ENCODE peak calls at places on chromosomes 2 and 18, in nine cellular contexts. R is CD8-positive, alpha-beta T cell; A is pancreas; I is brain microvascular endothelial cell; J is gastrocnemius medialis; V is ovary; C is small intestine; M is CD8-positive, alpha-beta memory T cell; U is uterus. K is an unnamed sample.

GRCh38 chr18:69978743-69979715 is 31.4 kb upstream of the CD226 start:
- DNase-seq in R (no peak), A (no peak), I (no peak), J (no peak), V (no peak), C (no peak), M (no peak), U (no peak), K (no peak)

GRCh38 chr2:102449370-102449974 is 23.6 kb upstream of the SLC9A4 start:
- DNase-seq in R (peak; percentile 43), A (no peak), I (peak; percentile 38), J (no peak), V (peak; percentile 23), C (peak; percentile 35), M (peak; percentile 67), U (no peak), K (no peak)

GRCh38 chr2:64283641-64284371 is 139.6 kb upstream of the PELI1 start:
- DNase-seq in R (no peak), A (no peak), I (no peak), J (no peak), V (no peak), C (peak; percentile 70), M (no peak), U (peak; percentile 60), K (no peak)

GRCh38 chr2:156434461-156435291 is 1.5 kb upstream of the GPD2 start:
- DNase-seq in R (no peak), A (no peak), I (peak; percentile 51), J (peak; percentile 55), V (no peak), C (no peak), M (peak; percentile 50), U (no peak), K (no peak)

GRCh38 chr2:157497603-157498314 is 53.9 kb upstream of the CYTIP start:
- DNase-seq in R (no peak), A (no peak), I (peak; percentile 16), J (no peak), V (no peak), C (peak; percentile 59), M (no peak), U (no peak), K (no peak)

GRCh38 chr2:182594286-182594685 is 121.8 kb upstream of the DNAJC10 start:
- DNase-seq in R (no peak), A (no peak), I (no peak), J (no peak), V (no peak), C (no peak), M (no peak), U (no peak), K (no peak)

GRCh38 chr2:105183555-105184323 is 57.8 kb upstream of the GPR45 start:
- DNase-seq in R (no peak), A (no peak), I (no peak), J (no peak), V (no peak), C (no peak), M (no peak), U (no peak), K (no peak)

GRCh38 chr2:124027182-124027581 is 2.1 kb downstream of the CNTNAP5 start:
- DNase-seq in R (no peak), A (no peak), I (peak; percentile 36), J (no peak), V (no peak), C (peak; percentile 64), M (no peak), U (no peak), K (no peak)

GRCh38 chr2:51812138-51812866 is 780.4 kb upstream of the NRXN1 start:
- DNase-seq in R (no peak), A (no peak), I (peak; percentile 6), J (no peak), V (no peak), C (no peak), M (no peak), U (no peak), K (no peak)

GRCh38 chr2:75515584-75516368 is 45.0 kb downstream of the EVA1A start:
- DNase-seq in R (no peak), A (no peak), I (no peak), J (no peak), V (no peak), C (no peak), M (no peak), U (no peak), K (no peak)

GRCh38 chr2:25955869-25956535 is 26.3 kb downstream of the KIF3C start:
- DNase-seq in R (no peak), A (no peak), I (no peak), J (no peak), V (no peak), C (no peak), M (no peak), U (no peak), K (no peak)

GRCh38 chr2:174121178-174121577 is 127.2 kb downstream of the OLA1 start:
- DNase-seq in R (no peak), A (no peak), I (no peak), J (no peak), V (no peak), C (no peak), M (no peak), U (no peak), K (no peak)

GRCh38 chr2:191343796-191344338 is 98.7 kb downstream of the MYO1B start:
- DNase-seq in R (no peak), A (no peak), I (no peak), J (no peak), V (no peak), C (no peak), M (no peak), U (no peak), K (no peak)

GRCh38 chr2:225032249-225032648 is 10.0 kb downstream of the DOCK10 start:
- DNase-seq in R (no peak), A (no peak), I (no peak), J (no peak), V (no peak), C (peak; percentile 33), M (no peak), U (no peak), K (no peak)

GRCh38 chr2:60216452-60216995 is 336.9 kb downstream of the BCL11A start:
- DNase-seq in R (no peak), A (no peak), I (no peak), J (no peak), V (no peak), C (peak; percentile 2), M (no peak), U (no peak), K (no peak)

GRCh38 chr2:233247116-233247515 is 4.4 kb upstream of the ATG16L1 start:
- DNase-seq in R (no peak), A (no peak), I (no peak), J (no peak), V (no peak), C (peak; percentile 73), M (no peak), U (no peak), K (no peak)
- H3K27ac ChIP-seq in R (no peak overlapping the region), A (no peak overlapping the region), I (no peak overlapping the region), J (no peak overlapping the region), V (no peak overlapping the region), C (peak overlapping the region; percentile 18), M (no peak overlapping the region), U (no peak overlapping the region), K (no peak overlapping the region)

DNA sequence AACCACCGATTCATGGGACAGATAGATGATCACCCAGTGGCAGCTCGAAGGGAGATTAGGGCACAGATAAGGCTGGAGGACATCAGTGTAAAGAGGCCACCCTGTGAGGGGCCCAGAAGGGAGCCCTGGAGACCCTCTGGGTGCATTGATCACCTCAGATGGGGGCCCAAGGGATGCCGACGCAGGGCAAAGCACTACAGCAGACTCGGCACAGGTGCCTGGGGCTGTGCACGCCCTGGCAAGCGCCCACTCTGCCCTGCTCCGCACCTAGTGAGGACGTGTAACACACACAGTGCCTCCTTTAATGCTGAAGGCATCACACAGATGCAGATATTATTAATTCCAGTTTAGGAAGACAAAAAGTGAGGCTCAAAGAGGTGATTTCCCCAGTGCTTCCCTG is 9.5 kb downstream of the GYPC start:
- DNase-seq in R (no peak), A (no peak), I (no peak), J (no peak), V (no peak), C (no peak), M (no peak), U (no peak), K (no peak)
- H3K27ac ChIP-seq in R (no peak overlapping the region), A (peak overlapping the region; percentile 22), I (no peak overlapping the region), J (peak overlapping the region; percentile 99), V (no peak overlapping the region), C (no peak overlapping the region), M (no peak overlapping the region), U (no peak overlapping the region), K (peak overlapping the region; percentile 98)

DNA sequence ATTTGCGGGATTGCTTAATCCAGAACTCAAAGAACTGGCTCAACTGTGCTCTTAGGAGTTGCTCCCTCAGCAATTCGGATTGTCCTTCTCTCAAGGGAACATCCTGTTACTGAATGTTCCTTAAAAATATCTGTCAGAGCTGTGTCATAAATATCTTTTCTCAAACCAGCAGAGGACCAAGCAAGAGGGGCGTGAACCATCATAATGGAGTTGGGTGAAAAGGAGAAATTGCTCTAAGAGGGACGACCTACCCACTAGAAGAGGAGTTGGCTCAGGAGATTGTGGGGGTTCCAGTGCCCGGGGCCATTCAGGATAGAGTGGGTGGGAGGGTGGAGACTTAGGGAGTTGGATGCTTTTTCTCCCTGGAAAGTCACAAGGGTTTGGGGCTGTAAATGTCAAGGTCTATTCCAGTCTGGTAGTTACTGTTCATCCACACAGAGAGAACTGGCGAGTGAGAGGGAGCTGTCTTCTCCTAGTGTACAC is 59.5 kb downstream of the MERTK start:
- DNase-seq in R (no peak), A (no peak), I (no peak), J (peak; percentile 31), V (no peak), C (no peak), M (no peak), U (no peak), K (no peak)
- H3K27ac ChIP-seq in R (no peak overlapping the region), A (no peak overlapping the region), I (no peak overlapping the region), J (peak overlapping the region; percentile 70), V (peak overlapping the region; percentile 2), C (no peak overlapping the region), M (no peak overlapping the region), U (peak overlapping the region; percentile 65), K (peak overlapping the region; percentile 83)

DNA sequence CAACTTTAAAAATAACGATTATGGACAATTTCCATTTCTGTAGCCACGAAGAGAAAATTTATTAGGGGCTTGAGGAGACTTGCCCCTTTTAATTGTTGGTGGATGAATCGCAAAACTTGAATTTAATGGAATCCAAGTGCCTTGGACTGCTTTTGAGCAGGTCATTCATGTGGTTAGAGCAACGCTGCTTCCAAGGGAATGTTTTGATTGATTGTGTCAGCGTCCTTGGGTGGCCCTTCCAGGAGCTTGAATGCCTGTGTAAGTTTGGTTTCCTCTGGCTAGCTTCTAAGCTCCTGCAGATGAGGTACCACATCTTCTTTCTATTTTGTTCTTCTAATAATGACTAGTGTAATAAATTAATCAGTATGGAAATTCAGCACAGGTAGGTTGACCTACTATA is 213.5 kb downstream of the LTBP1 start:
- DNase-seq in R (no peak), A (no peak), I (peak; percentile 72), J (no peak), V (no peak), C (no peak), M (no peak), U (no peak), K (no peak)
- H3K27ac ChIP-seq in R (no peak overlapping the region), A (no peak overlapping the region), I (peak overlapping the region; percentile 82), J (no peak overlapping the region), V (no peak overlapping the region), C (no peak overlapping the region), M (no peak overlapping the region), U (no peak overlapping the region), K (no peak overlapping the region)

K was measured in left ventricle myocardium inferior.